ENCODE peak calls at places on chromosomes 12 and 14, in seven cellular contexts. W is iPS DF 6.9; N is lower lobe of right lung; B is tibial nerve; H is Panc1; R is heart right ventricle; Y is CD4-positive, CD25-positive, alpha-beta regulatory T cell. Q is an unnamed sample. For H3K4me1 and H3K27me3, the result is how much of the 10 kb centered on the place peaks cover.

GRCh38 chr12:32504626-32505025 is 105.3 kb downstream of the FGD4 start:
- DNase-seq in Y (no peak), W (no peak), R (no peak), B (no peak), H (no peak), N (no peak), Q (no peak)

GRCh38 chr12:57049890-57050289 is at the start of gene MYO1A:
- DNase-seq in N (no peak), W (no peak), H (no peak), B (no peak), Y (no peak), R (no peak), Q (no peak)

GRCh38 chr14:96391293-96392118 is 422 bp upstream of the AK7 start:
- DNase-seq in R (peak), W (peak), B (peak), N (peak), H (peak), Y (peak), Q (peak)

GRCh38 chr14:66070542-66071319 is 415.4 kb upstream of the CCDC196 start:
- DNase-seq in N (no peak), W (peak), H (peak), R (peak), Y (peak), B (peak), Q (peak)

GRCh38 chr14:38409081-38409705 is 153.3 kb upstream of the CLEC14A start:
- DNase-seq in N (no peak), B (no peak), W (no peak), H (no peak), Y (no peak), R (no peak), Q (no peak)

GRCh38 chr14:44379292-44379977 is 127.6 kb downstream of the FSCB start:
- DNase-seq in R (no peak), W (no peak), H (no peak), Y (no peak), B (no peak), N (no peak), Q (no peak)

GRCh38 chr14:55851961-55852360 is 266.2 kb upstream of the PELI2 start:
- DNase-seq in W (no peak), Y (no peak), H (no peak), R (peak), N (no peak), B (no peak), Q (peak)

GRCh38 chr14:105497671-105498429 is 6.8 kb downstream of the TEDC1 start:
- DNase-seq in H (no peak), R (no peak), W (no peak), Y (no peak), B (no peak), N (peak), Q (peak)

GRCh38 chr14:102057480-102058114 is 29.2 kb downstream of the HSP90AA1 start:
- DNase-seq in N (no peak), Y (no peak), W (no peak), B (no peak), H (no peak), R (no peak), Q (no peak)

GRCh38 chr12:122862872-122863701 is 27.8 kb downstream of the HIP1R start:
- DNase-seq in H (no peak), Y (no peak), W (no peak), B (no peak), R (no peak), N (peak), Q (no peak)

DNA sequence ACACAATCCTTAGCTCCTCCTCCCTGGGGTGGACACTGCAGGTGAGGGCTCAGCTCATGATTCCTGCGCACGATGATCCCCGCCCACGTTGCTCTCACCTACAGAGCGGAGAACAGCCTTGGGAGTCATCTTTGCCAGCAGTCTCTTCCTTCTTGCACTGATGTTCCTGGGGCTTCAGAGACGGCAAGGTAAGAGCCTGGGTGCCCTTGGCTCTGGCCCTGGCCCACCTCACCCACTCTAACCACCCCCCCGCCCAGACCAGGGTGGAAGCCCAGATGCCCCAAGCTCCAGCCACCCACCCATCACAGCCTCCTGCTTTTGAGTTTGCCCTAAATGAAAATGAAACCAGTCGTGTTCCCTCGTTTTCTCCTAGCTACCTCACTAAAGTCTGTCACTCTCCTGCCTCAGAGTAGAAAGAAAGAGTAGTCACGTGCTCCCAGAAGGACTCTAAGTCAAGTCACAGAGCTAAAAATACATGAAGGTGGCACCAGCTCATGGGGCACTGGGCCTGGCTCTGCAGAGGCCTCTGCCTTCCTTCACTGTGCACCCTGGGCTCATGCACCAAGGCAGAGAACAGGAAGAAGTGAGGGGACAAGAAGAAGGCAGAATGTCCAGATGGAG is 9.0 kb downstream of the TAPBPL start:
- DNase-seq in N (no peak), W (no peak), H (no peak), R (no peak), B (no peak), Y (no peak), Q (no peak)
- H3K4me1 ChIP-seq in N (half or more), W (under half), H (under half), R (under half), B (under half), Y (half or more), Q (under half)

DNA sequence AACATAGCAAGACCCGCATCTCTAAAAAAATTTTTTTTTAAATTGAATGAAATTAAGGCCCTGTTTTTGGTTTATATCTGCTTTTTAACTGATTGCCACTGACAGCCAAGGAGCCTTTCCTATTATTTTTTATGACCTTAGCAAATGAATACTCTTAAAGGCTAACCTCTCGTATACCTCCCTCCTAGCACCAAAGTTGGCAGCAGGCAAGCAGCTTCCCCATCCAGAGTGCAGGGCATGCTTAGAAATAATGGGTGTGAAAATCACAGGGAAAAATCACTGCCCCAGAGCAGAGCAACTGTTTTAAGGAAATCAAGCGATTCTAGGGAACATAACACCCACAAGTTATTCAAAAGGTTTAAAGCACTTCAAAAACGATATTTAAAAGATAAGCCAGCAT is 20.7 kb downstream of the HAL start:
- DNase-seq in R (no peak), B (no peak), Y (no peak), W (no peak), N (no peak), H (no peak), Q (no peak)
- H3K4me3 ChIP-seq in R (no peak), B (no peak), Y (no peak), W (no peak), N (no peak), H (no peak), Q (no peak)

GRCh38 chr12:54021432-54022013 is 6.7 kb upstream of the HOXC6 start:
- DNase-seq in B (no peak), H (no peak), R (no peak), Y (no peak), W (no peak), N (no peak), Q (no peak)
- H3K27me3 ChIP-seq in B (under half), H (under half), R (half or more), Y (under half), W (half or more), N (half or more), Q (half or more)

GRCh38 chr12:2682301-2683282 is 112.2 kb upstream of the FKBP4 start:
- DNase-seq in N (no peak), R (no peak), B (no peak), Y (peak), W (no peak), H (no peak), Q (no peak)

GRCh38 chr12:2680676-2681039 is 114.1 kb upstream of the FKBP4 start:
- DNase-seq in B (no peak), Y (no peak), R (no peak), N (no peak), W (no peak), H (no peak), Q (no peak)

GRCh38 chr12:2679816-2680675 is 114.7 kb upstream of the FKBP4 start:
- DNase-seq in R (no peak), B (no peak), N (no peak), H (no peak), W (no peak), Y (no peak), Q (no peak)

GRCh38 chr12:2683283-2684025 is 111.3 kb upstream of the FKBP4 start:
- DNase-seq in R (no peak), Y (no peak), B (no peak), N (no peak), H (no peak), W (no peak), Q (no peak)

GRCh38 chr12:2681426-2682205 is 113.2 kb upstream of the FKBP4 start:
- DNase-seq in R (no peak), H (no peak), B (no peak), W (no peak), N (no peak), Y (no peak), Q (no peak)
- H3K4me1 ChIP-seq in R (under half), H (under half), B (under half), W (under half), N (under half), Y (under half), Q (under half)

DNA sequence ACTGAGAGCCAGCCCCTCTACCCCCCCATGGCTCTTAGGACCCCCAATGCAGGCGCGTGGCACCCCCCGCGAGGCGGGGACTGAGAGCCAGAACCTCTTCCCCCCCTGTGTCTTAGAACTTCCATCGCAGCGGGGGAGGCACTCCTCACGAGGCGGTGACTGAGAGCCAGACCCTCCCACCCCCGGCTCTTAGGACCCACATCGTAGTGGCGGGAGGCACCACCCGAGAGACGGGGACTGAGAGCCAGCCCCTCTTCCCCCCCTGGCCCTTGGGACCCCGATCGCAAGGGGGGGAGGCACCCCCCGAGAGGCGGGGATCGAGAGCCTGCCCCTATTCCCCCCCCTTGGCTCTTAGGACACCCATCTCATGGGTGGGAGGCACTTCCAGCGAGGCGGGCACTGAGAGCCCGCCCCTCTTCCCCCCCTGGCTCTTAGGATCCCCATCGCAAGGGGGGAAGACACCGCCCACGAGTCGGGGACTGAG is 44.7 kb downstream of the DDX11 start:
- DNase-seq in R (no peak), N (no peak), B (no peak), Y (no peak), W (no peak), H (no peak), Q (no peak)
- H3K4me3 ChIP-seq in R (peak), N (peak), B (peak), Y (no peak), W (peak), H (peak), Q (peak)

GRCh38 chr12:80711866-80712265 is 4.4 kb downstream of the MYF6 start:
- DNase-seq in W (no peak), R (no peak), B (no peak), H (no peak), N (no peak), Y (no peak), Q (no peak)

GRCh38 chr12:80712866-80713265 is 3.8 kb upstream of the MYF5 start:
- DNase-seq in Y (no peak), H (no peak), B (no peak), W (no peak), R (no peak), N (no peak), Q (no peak)

GRCh38 chr12:80709811-80710726 is 2.6 kb downstream of the MYF6 start:
- DNase-seq in B (no peak), N (no peak), Y (no peak), H (peak), R (no peak), W (no peak), Q (no peak)

GRCh38 chr12:80708535-80709328 is 1.3 kb downstream of the MYF6 start:
- DNase-seq in R (no peak), W (no peak), H (no peak), Y (no peak), B (no peak), N (no peak), Q (no peak)

DNA sequence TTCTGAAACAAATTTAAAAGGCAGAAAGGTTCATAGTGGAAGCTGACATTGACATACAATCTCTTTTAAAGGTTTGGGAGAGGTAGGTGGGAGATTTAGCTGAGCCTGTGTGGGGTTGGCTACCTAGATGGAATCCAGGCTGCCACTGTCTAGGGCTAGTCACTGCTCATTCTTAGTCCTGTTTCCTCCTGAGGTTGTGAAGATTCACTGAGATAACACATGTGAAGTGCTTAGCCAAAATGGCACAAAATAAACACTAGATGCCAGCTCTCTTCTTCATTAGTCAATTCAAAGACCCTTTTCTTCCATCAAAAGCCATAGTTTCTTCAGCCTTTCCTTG is 3.3 kb downstream of the MYF6 start:
- DNase-seq in B (no peak), Y (no peak), N (no peak), W (no peak), R (no peak), H (no peak), Q (no peak)
- H3K27me3 ChIP-seq in B (under half), Y (under half), N (under half), W (under half), R (under half), H (under half), Q (half or more)

DNA sequence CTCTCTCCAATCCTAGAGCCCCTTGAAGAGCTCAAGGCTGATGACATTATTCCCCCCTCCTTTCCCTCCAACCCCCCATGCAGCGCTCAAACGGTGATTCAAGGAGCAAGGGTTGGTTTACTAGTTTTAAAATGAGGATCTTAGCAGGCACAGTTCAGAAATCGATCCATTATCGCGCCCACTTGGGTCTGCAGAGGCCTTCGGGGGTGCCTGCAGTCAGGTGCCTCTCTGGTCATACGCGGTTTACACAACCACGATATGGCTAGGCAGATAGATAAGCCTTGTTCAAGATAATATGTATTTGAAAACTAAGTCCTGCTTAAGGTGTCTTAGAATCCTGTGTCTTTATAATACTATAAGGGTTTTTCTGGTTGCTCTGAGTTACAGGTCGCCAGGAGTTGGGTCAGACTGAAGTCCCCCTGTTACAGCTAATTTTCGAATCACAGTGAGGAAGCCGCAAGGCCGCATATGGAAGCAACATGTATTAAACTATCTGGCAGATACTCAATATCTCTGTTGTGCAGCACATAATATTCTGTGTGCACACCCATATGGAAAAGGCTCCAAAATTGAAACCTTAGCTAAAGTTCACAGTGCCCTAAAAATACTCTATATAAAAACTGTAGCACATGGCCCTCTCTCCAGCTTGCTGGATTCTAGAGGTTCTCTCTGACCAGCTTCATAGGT is 10.0 kb downstream of the BHLHE41 start:
- DNase-seq in Y (no peak), N (no peak), W (no peak), B (no peak), R (no peak), H (no peak), Q (no peak)
- H3K4me1 ChIP-seq in Y (under half), N (under half), W (under half), B (under half), R (under half), H (half or more), Q (half or more)

GRCh38 chr14:26204362-26204953 is 393.4 kb downstream of the NOVA1 start:
- DNase-seq in B (no peak), Y (no peak), W (no peak), N (no peak), H (no peak), R (no peak), Q (no peak)
- H3K4me3 ChIP-seq in B (peak), Y (no peak), W (peak), N (peak), H (no peak), R (peak), Q (peak)